ENCODE peak calls at places on chromosomes 1 and 21, in four cellular contexts. J, B, U and K are unnamed samples.

GRCh38 chr1:157773723-157774350 is 3.1 kb downstream of the FCRL2 start:
- DNase-seq in B (no peak), U (peak), J (no peak), K (no peak)

GRCh38 chr1:61079276-61079897 is 3.0 kb upstream of the NFIA start:
- DNase-seq in J (no peak), B (no peak), U (no peak), K (no peak)

GRCh38 chr1:2212542-2213491 is 15.3 kb upstream of the SKI start:
- DNase-seq in J (peak), U (peak), B (peak), K (peak)

GRCh38 chr1:35936828-35937227 is 5.9 kb downstream of the AGO3 start:
- DNase-seq in B (no peak), U (no peak), J (no peak), K (no peak)

GRCh38 chr1:154729031-154729442 is 121.1 kb upstream of the ADAR start:
- DNase-seq in B (no peak), U (no peak), J (no peak), K (no peak)

GRCh38 chr1:11550664-11551283 is 71.8 kb downstream of the DISP3 start:
- DNase-seq in U (peak), J (peak), B (peak), K (no peak)

GRCh38 chr1:165397945-165398344 is 41.4 kb upstream of the LMX1A start:
- DNase-seq in U (peak), B (no peak), J (no peak), K (no peak)

GRCh38 chr1:147769107-147769506 is 8.7 kb upstream of the GJA5 start:
- DNase-seq in B (no peak), U (no peak), J (no peak), K (no peak)

GRCh38 chr1:148160421-148161251 is 8.6 kb upstream of the NBPF11 start:
- DNase-seq in U (no peak), B (no peak), J (no peak), K (no peak)

GRCh38 chr21:35697321-35697808 is 363.0 kb downstream of the SETD4 start:
- DNase-seq in U (no peak), J (no peak), B (peak), K (no peak)